ENCODE peak calls at places on chromosomes 7 and 10, in six cellular contexts. One of them, this sample, is unnamed.

GRCh38 chr10:33664070-33664469 is 329.6 kb upstream of the NRP1 start:
- DNase-seq in thoracic aorta: no peak
- DNase-seq in D341Med: no peak
- DNase-seq in SK-MEL-5: no peak
- DNase-seq in AG09309: no peak
- DNase-seq in fibroblast of gingiva: peak; percentile 34
- DNase-seq in this sample: no peak

GRCh38 chr10:23198940-23199767 is 7.0 kb downstream of the PTF1A start:
- DNase-seq in D341Med: peak; percentile 52
- DNase-seq in fibroblast of gingiva: no peak
- DNase-seq in SK-MEL-5: no peak
- DNase-seq in AG09309: no peak
- DNase-seq in thoracic aorta: no peak
- DNase-seq in this sample: no peak

GRCh38 chr10:132677096-132677904 is 108.6 kb downstream of the NKX6-2 start:
- DNase-seq in SK-MEL-5: no peak
- DNase-seq in thoracic aorta: no peak
- DNase-seq in fibroblast of gingiva: no peak
- DNase-seq in D341Med: no peak
- DNase-seq in AG09309: no peak
- DNase-seq in this sample: no peak

GRCh38 chr7:90999989-91000979 is 263.9 kb upstream of the FZD1 start:
- DNase-seq in thoracic aorta: no peak
- DNase-seq in fibroblast of gingiva: peak; percentile 2
- DNase-seq in SK-MEL-5: no peak
- DNase-seq in D341Med: no peak
- DNase-seq in AG09309: no peak
- DNase-seq in this sample: no peak

GRCh38 chr7:4715385-4715770 is 33.3 kb downstream of the FOXK1 start:
- DNase-seq in fibroblast of gingiva: peak; percentile 84
- DNase-seq in SK-MEL-5: no peak
- DNase-seq in AG09309: no peak
- DNase-seq in D341Med: no peak
- DNase-seq in thoracic aorta: no peak
- DNase-seq in this sample: no peak

GRCh38 chr7:28406192-28406591 is 6.1 kb upstream of the CREB5 start:
- DNase-seq in thoracic aorta: no peak
- DNase-seq in AG09309: no peak
- DNase-seq in D341Med: no peak
- DNase-seq in SK-MEL-5: peak; percentile 41
- DNase-seq in fibroblast of gingiva: no peak
- DNase-seq in this sample: no peak

GRCh38 chr7:39605087-39605486 is 18.3 kb upstream of the RALA start:
- DNase-seq in D341Med: no peak
- DNase-seq in thoracic aorta: no peak
- DNase-seq in fibroblast of gingiva: no peak
- DNase-seq in SK-MEL-5: no peak
- DNase-seq in AG09309: no peak
- DNase-seq in this sample: no peak

GRCh38 chr10:127148933-127149220 is 47.5 kb downstream of the INSYN2A start:
- DNase-seq in thoracic aorta: no peak
- DNase-seq in AG09309: peak; percentile 50
- DNase-seq in SK-MEL-5: no peak
- DNase-seq in D341Med: no peak
- DNase-seq in fibroblast of gingiva: peak; percentile 51
- DNase-seq in this sample: no peak

GRCh38 chr7:107502154-107502553 is 32.3 kb downstream of the GPR22 start:
- DNase-seq in AG09309: no peak
- DNase-seq in SK-MEL-5: no peak
- DNase-seq in D341Med: no peak
- DNase-seq in thoracic aorta: no peak
- DNase-seq in fibroblast of gingiva: no peak
- DNase-seq in this sample: no peak

GRCh38 chr7:95905165-95905564 is 132.8 kb downstream of the DYNC1I1 start:
- DNase-seq in fibroblast of gingiva: no peak
- DNase-seq in SK-MEL-5: no peak
- DNase-seq in D341Med: no peak
- DNase-seq in AG09309: no peak
- DNase-seq in thoracic aorta: no peak
- DNase-seq in this sample: no peak

GRCh38 chr7:82167568-82168314 is 275.8 kb downstream of the CACNA2D1 start:
- DNase-seq in D341Med: no peak
- DNase-seq in thoracic aorta: no peak
- DNase-seq in fibroblast of gingiva: peak; percentile 37
- DNase-seq in AG09309: no peak
- DNase-seq in SK-MEL-5: no peak
- DNase-seq in this sample: no peak

GRCh38 chr10:11147723-11148122 is 130.1 kb downstream of the CELF2 start:
- DNase-seq in SK-MEL-5: no peak
- DNase-seq in D341Med: no peak
- DNase-seq in fibroblast of gingiva: no peak
- DNase-seq in thoracic aorta: no peak
- DNase-seq in AG09309: no peak
- DNase-seq in this sample: no peak

GRCh38 chr10:72059843-72060822 is 28.2 kb downstream of the SPOCK2 start:
- DNase-seq in fibroblast of gingiva: no peak
- DNase-seq in AG09309: no peak
- DNase-seq in thoracic aorta: no peak
- DNase-seq in D341Med: no peak
- DNase-seq in SK-MEL-5: no peak
- DNase-seq in this sample: no peak

GRCh38 chr7:130843703-130844102 is 109.7 kb upstream of the KLF14 start:
- DNase-seq in SK-MEL-5: no peak
- DNase-seq in fibroblast of gingiva: no peak
- DNase-seq in AG09309: no peak
- DNase-seq in D341Med: no peak
- DNase-seq in thoracic aorta: no peak
- DNase-seq in this sample: no peak

GRCh38 chr7:131522325-131522920 is 34.0 kb downstream of the PODXL start:
- DNase-seq in thoracic aorta: no peak
- DNase-seq in fibroblast of gingiva: no peak
- DNase-seq in D341Med: no peak
- DNase-seq in AG09309: no peak
- DNase-seq in SK-MEL-5: no peak
- DNase-seq in this sample: no peak